ENCODE peak calls at places on chromosomes 12 and 14, in four cellular contexts. Q, Y, W and L are unnamed samples.
A peak's percentile ranks its signal among the peaks of the same experiment; 100 is the strongest.

GRCh38 chr12:14665354-14666348 is 30.7 kb downstream of the GUCY2C start:
- DNase-seq in Q (no peak), W (no peak), Y (no peak), L (no peak)

GRCh38 chr12:49428652-49429549 is 61.6 kb downstream of the SPATS2 start:
- DNase-seq in Q (no peak), Y (no peak), W (no peak), L (peak; percentile 20)

GRCh38 chr14:68307769-68308168 is 485.1 kb downstream of the ZFP36L1 start:
- DNase-seq in W (no peak), Y (no peak), Q (no peak), L (no peak)

GRCh38 chr14:77032854-77033621 is 4.5 kb upstream of the IRF2BPL start:
- DNase-seq in W (peak; percentile 95), Y (peak; percentile 87), Q (peak; percentile 97), L (peak; percentile 95)

GRCh38 chr12:108040968-108041367 is 88.1 kb upstream of the WSCD2 start:
- DNase-seq in Q (no peak), W (no peak), Y (no peak), L (no peak)

GRCh38 chr12:47986832-47987231 is 17.4 kb downstream of the COL2A1 start:
- DNase-seq in W (peak; percentile 13), Q (no peak), Y (no peak), L (no peak)

GRCh38 chr12:2454778-2455177 is 340.0 kb upstream of the FKBP4 start:
- DNase-seq in Q (no peak), Y (no peak), W (no peak), L (no peak)

GRCh38 chr14:54148251-54148650 is 191.6 kb upstream of the BMP4 start:
- DNase-seq in W (no peak), Q (no peak), Y (no peak), L (no peak)

GRCh38 chr12:67426067-67426466 is 156.9 kb downstream of the CAND1 start:
- DNase-seq in Y (no peak), W (no peak), Q (peak; percentile 35), L (peak; percentile 87)

GRCh38 chr14:56903304-56904021 is 93.2 kb upstream of the OTX2 start:
- DNase-seq in Y (no peak), W (no peak), Q (no peak), L (no peak)

GRCh38 chr12:96578526-96579125 is 89.2 kb downstream of the CFAP54 start:
- DNase-seq in Q (peak; percentile 10), Y (peak; percentile 32), W (no peak), L (peak; percentile 22)

GRCh38 chr14:101369916-101370592 is 191.2 kb upstream of the DIO3 start:
- DNase-seq in W (peak; percentile 65), Q (no peak), Y (no peak), L (no peak)

GRCh38 chr12:20144341-20144740 is 224.0 kb upstream of the PDE3A start:
- DNase-seq in Q (no peak), W (no peak), Y (no peak), L (no peak)

GRCh38 chr14:71289536-71289935 is 382.3 kb downstream of the PCNX1 start:
- DNase-seq in Q (no peak), W (no peak), Y (no peak), L (no peak)

GRCh38 chr14:95953111-95953724 is 76.6 kb downstream of the TUNAR start:
- DNase-seq in W (no peak), Y (no peak), Q (no peak), L (no peak)

GRCh38 chr12:62375603-62376002 is 91.0 kb upstream of the MON2 start:
- DNase-seq in Y (no peak), W (no peak), Q (no peak), L (no peak)

GRCh38 chr12:121048442-121048841 is 9.4 kb upstream of the OASL start:
- DNase-seq in Q (no peak), Y (peak; percentile 73), W (no peak), L (no peak)

GRCh38 chr12:42756841-42757661 is 167.5 kb upstream of the PRICKLE1 start:
- DNase-seq in Q (no peak), W (no peak), Y (no peak), L (peak; percentile 99)

GRCh38 chr12:132513070-132513398 is 23.1 kb downstream of the FBRSL1 start:
- DNase-seq in Q (no peak), W (no peak), Y (no peak), L (no peak)

GRCh38 chr14:67228325-67228984 is 12.8 kb upstream of the PALS1 start:
- DNase-seq in Y (no peak), Q (no peak), W (no peak), L (no peak)

GRCh38 chr12:120429368-120429767 is 8.5 kb upstream of the COX6A1 start:
- DNase-seq in W (no peak), Q (no peak), Y (no peak), L (no peak)

GRCh38 chr14:23168246-23168645 is 15.2 kb downstream of the SLC7A8 start:
- DNase-seq in W (no peak), Y (no peak), Q (no peak), L (no peak)

GRCh38 chr12:114762490-114763110 is 78.6 kb upstream of the TBX3 start:
- DNase-seq in Q (no peak), W (peak; percentile 58), Y (no peak), L (no peak)

GRCh38 chr12:105736498-105736897 is 402.3 kb downstream of the NUAK1 start:
- DNase-seq in Y (no peak), Q (no peak), W (no peak), L (no peak)

GRCh38 chr12:96422192-96422591 is 22.0 kb upstream of the CDK17 start:
- DNase-seq in W (no peak), Y (no peak), Q (no peak), L (no peak)

GRCh38 chr14:92903359-92903758 is 19.6 kb upstream of the CHGA start:
- DNase-seq in W (no peak), Y (no peak), Q (no peak), L (no peak)

GRCh38 chr14:32201816-32202467 is at the start of gene RNU6-7:
- DNase-seq in W (peak; percentile 77), Y (peak; percentile 33), Q (no peak), L (no peak)

GRCh38 chr12:13103391-13104033 is at the start of gene GSG1:
- DNase-seq in Q (no peak), W (no peak), Y (no peak), L (no peak)

GRCh38 chr12:31728289-31728916 is 418 bp downstream of the AMN1 start:
- DNase-seq in Y (peak; percentile 60), W (no peak), Q (no peak), L (peak; percentile 13)

GRCh38 chr14:35632276-35633071 is 98.5 kb downstream of the INSM2 start:
- DNase-seq in Y (no peak), Q (no peak), W (no peak), L (no peak)

GRCh38 chr14:63764103-63764502 is 36.2 kb upstream of the SGPP1 start:
- DNase-seq in Y (no peak), W (no peak), Q (no peak), L (no peak)

GRCh38 chr12:102816816-102817434 is 100.1 kb downstream of the PAH start:
- DNase-seq in W (no peak), Y (peak; percentile 31), Q (no peak), L (no peak)

GRCh38 chr14:55327179-55327578 is 56.0 kb downstream of the FBXO34 start:
- DNase-seq in Q (no peak), Y (no peak), W (no peak), L (no peak)

GRCh38 chr12:62632521-62632920 is 165.9 kb downstream of the MON2 start:
- DNase-seq in Y (peak; percentile 79), Q (no peak), W (peak; percentile 69), L (no peak)

GRCh38 chr14:43155258-43155657 is 1351.8 kb downstream of the FSCB start:
- DNase-seq in W (no peak), Y (no peak), Q (peak; percentile 16), L (no peak)

GRCh38 chr14:59301354-59301753 is 112.9 kb downstream of the DAAM1 start:
- DNase-seq in Y (no peak), W (no peak), Q (no peak), L (no peak)

GRCh38 chr12:71456316-71456715 is 16.7 kb downstream of the LGR5 start:
- DNase-seq in Q (no peak), W (no peak), Y (no peak), L (no peak)

GRCh38 chr14:75523771-75524171 is 1.5 kb downstream of the BATF start:
- DNase-seq in Q (no peak), W (no peak), Y (no peak), L (no peak)
- H3K4me3 ChIP-seq in Q (no peak overlapping the region), W (no peak overlapping the region), Y (no peak overlapping the region), L (no peak overlapping the region)

GRCh38 chr12:101343893-101344292 is 63.7 kb downstream of the ARL1 start:
- DNase-seq in Y (no peak), W (no peak), Q (no peak), L (no peak)
- H3K4me3 ChIP-seq in Y (no peak overlapping the region), W (no peak overlapping the region), Q (no peak overlapping the region), L (no peak overlapping the region)

GRCh38 chr14:61521773-61522172 is 173.5 kb upstream of the HIF1A start:
- DNase-seq in Q (no peak), W (no peak), Y (no peak), L (no peak)
- H3K4me3 ChIP-seq in Q (no peak overlapping the region), W (no peak overlapping the region), Y (no peak overlapping the region), L (no peak overlapping the region)

DNA sequence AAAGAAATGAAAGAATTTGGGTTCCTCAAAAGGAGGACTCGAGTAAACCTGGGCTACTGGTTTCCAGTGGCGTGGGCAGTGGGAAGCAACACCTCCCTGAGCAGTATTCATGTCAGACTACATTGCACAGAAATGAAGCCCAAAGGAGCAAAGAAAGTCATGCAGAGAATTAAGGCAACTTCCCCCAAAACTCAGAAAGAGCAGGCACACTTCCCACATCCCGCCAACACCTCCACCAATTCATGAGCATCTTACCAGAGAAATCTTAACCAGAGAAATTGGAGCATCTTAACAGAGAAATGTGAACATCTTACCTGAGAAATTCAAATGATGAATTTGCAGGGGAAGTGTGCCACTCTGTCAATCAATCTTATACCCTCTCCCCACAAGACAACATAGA is 36.7 kb downstream of the SLC8A3 start:
- DNase-seq in Y (no peak), W (no peak), Q (no peak), L (no peak)
- H3K4me3 ChIP-seq in Y (no peak overlapping the region), W (no peak overlapping the region), Q (no peak overlapping the region), L (no peak overlapping the region)

GRCh38 chr12:53004178-53004577 is 2.1 kb upstream of the EIF4B start:
- DNase-seq in W (no peak), Y (no peak), Q (peak; percentile 54), L (peak; percentile 75)

GRCh38 chr12:53006810-53007742 is 820 bp downstream of the EIF4B start:
- DNase-seq in Y (peak; percentile 84), W (peak; percentile 81), Q (no peak), L (no peak)

GRCh38 chr12:53005986-53006809 is at the start of gene EIF4B:
- DNase-seq in W (peak; percentile 100), Q (peak; percentile 98), Y (peak; percentile 95), L (peak; percentile 79)

GRCh38 chr12:53005215-53005985 is 856 bp upstream of the EIF4B start:
- DNase-seq in W (peak; percentile 60), Y (peak; percentile 30), Q (no peak), L (no peak)

GRCh38 chr12:53004582-53004981 is 1.7 kb upstream of the EIF4B start:
- DNase-seq in Q (peak; percentile 56), W (no peak), Y (no peak), L (no peak)
- H3K4me3 ChIP-seq in Q (peak overlapping the region; percentile 98), W (no peak overlapping the region), Y (peak overlapping the region; percentile 91), L (peak overlapping the region; percentile 96)

DNA sequence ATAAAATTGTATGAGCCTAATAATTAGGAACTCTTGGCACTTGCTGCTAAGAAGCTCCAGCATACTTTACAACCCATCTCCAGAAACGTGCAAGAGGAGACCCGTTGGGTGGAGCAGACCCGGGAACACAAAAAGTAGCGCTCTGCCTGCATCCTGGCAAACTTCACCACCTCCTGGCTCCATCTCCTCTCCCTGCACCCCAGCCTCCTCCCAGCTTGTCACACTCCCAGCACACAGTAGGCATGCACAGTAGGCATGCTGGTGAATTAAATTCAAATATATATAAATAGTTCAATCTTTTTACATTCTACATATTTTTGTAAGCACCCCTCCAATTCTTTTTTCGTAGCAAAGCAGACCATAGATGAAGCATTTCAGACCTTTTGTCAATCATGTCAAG is 1.2 kb downstream of the VSIG10 start:
- DNase-seq in W (no peak), Q (no peak), Y (peak; percentile 29), L (no peak)
- H3K4me3 ChIP-seq in W (peak overlapping the region; percentile 94), Q (peak overlapping the region; percentile 72), Y (peak overlapping the region; percentile 79), L (peak overlapping the region; percentile 88)